ENCODE peak calls at places on chromosomes 6 and 20, in four cellular contexts. D is HepG2, O is K562, T is GM12878. L is an unnamed sample.

GRCh38 chr6:46411798-46412197 is 79.5 kb downstream of the RCAN2 start:
- DNase-seq in T (no peak), D (no peak), O (no peak), L (no peak)

GRCh38 chr6:138555294-138555988 is 56.1 kb upstream of the NHSL1 start:
- DNase-seq in O (no peak), T (peak), D (peak), L (no peak)

GRCh38 chr20:48831702-48832422 is 4.1 kb upstream of the PREX1 start:
- DNase-seq in T (no peak), D (no peak), O (peak), L (no peak)

GRCh38 chr6:63649269-63649668 is 13.7 kb downstream of the PHF3 start:
- DNase-seq in D (no peak), T (no peak), O (no peak), L (no peak)

GRCh38 chr20:45867811-45868176 is 10.4 kb downstream of the ZSWIM3 start:
- DNase-seq in D (no peak), T (no peak), O (no peak), L (no peak)

GRCh38 chr6:158631678-158632537 is 12.6 kb downstream of the DYNLT1 start:
- DNase-seq in T (no peak), O (peak), D (no peak), L (no peak)

GRCh38 chr6:161095916-161096315 is 104.3 kb downstream of the MAP3K4 start:
- DNase-seq in D (no peak), O (no peak), T (no peak), L (no peak)

GRCh38 chr20:5118220-5119142 is 1.3 kb downstream of the PCNA start:
- DNase-seq in O (no peak), T (no peak), D (no peak), L (no peak)

GRCh38 chr20:49186535-49187329 is 1.4 kb downstream of the STAU1 start:
- DNase-seq in O (peak), T (no peak), D (peak), L (peak)

GRCh38 chr6:12760911-12761310 is 44.3 kb downstream of the PHACTR1 start:
- DNase-seq in O (no peak), T (no peak), D (no peak), L (no peak)

GRCh38 chr6:147161253-147161973 is 42.8 kb upstream of the STXBP5 start:
- DNase-seq in O (no peak), D (no peak), T (no peak), L (no peak)

GRCh38 chr6:132520953-132521352 is 8.0 kb upstream of the STX7 start:
- DNase-seq in O (no peak), T (no peak), D (no peak), L (no peak)

GRCh38 chr6:99603421-99604160 is 3.0 kb upstream of the PRDM13 start:
- DNase-seq in D (no peak), T (no peak), O (peak), L (no peak)

GRCh38 chr6:157228421-157229218 is 94.7 kb downstream of the TMEM242 start:
- DNase-seq in D (no peak), O (peak), T (no peak), L (no peak)

GRCh38 chr20:57390604-57391438 is at the start of gene RBM38:
- DNase-seq in D (peak), T (no peak), O (peak), L (peak)

GRCh38 chr6:27591660-27592059 is 118.8 kb upstream of the ZNF184 start:
- DNase-seq in O (peak), T (no peak), D (peak), L (no peak)

GRCh38 chr6:168226832-168227434 is 92.6 kb downstream of the DACT2 start:
- DNase-seq in T (no peak), O (no peak), D (peak), L (no peak)

GRCh38 chr6:33619166-33619565 is 2.0 kb upstream of the ITPR3 start:
- DNase-seq in T (no peak), O (peak), D (no peak), L (no peak)

GRCh38 chr6:34514593-34515472 is 41.3 kb downstream of the SPDEF start:
- DNase-seq in O (peak), D (no peak), T (no peak), L (no peak)

GRCh38 chr20:57272883-57273282 is 6.4 kb upstream of the BMP7 start:
- DNase-seq in T (no peak), O (no peak), D (no peak), L (no peak)

GRCh38 chr20:53621482-53622246 is 28.0 kb upstream of the ZNF217 start:
- DNase-seq in T (peak), O (peak), D (peak), L (peak)

GRCh38 chr6:43778131-43778857 is 8.3 kb downstream of the VEGFA start:
- DNase-seq in T (no peak), D (no peak), O (no peak), L (no peak)

GRCh38 chr6:43774776-43775583 is 5.0 kb downstream of the VEGFA start:
- DNase-seq in D (peak), T (no peak), O (peak), L (peak)

GRCh38 chr6:43776115-43776798 is 6.2 kb downstream of the VEGFA start:
- DNase-seq in D (no peak), O (no peak), T (peak), L (no peak)

GRCh38 chr6:43778976-43779863 is 9.2 kb downstream of the VEGFA start:
- DNase-seq in O (no peak), T (no peak), D (no peak), L (no peak)

DNA sequence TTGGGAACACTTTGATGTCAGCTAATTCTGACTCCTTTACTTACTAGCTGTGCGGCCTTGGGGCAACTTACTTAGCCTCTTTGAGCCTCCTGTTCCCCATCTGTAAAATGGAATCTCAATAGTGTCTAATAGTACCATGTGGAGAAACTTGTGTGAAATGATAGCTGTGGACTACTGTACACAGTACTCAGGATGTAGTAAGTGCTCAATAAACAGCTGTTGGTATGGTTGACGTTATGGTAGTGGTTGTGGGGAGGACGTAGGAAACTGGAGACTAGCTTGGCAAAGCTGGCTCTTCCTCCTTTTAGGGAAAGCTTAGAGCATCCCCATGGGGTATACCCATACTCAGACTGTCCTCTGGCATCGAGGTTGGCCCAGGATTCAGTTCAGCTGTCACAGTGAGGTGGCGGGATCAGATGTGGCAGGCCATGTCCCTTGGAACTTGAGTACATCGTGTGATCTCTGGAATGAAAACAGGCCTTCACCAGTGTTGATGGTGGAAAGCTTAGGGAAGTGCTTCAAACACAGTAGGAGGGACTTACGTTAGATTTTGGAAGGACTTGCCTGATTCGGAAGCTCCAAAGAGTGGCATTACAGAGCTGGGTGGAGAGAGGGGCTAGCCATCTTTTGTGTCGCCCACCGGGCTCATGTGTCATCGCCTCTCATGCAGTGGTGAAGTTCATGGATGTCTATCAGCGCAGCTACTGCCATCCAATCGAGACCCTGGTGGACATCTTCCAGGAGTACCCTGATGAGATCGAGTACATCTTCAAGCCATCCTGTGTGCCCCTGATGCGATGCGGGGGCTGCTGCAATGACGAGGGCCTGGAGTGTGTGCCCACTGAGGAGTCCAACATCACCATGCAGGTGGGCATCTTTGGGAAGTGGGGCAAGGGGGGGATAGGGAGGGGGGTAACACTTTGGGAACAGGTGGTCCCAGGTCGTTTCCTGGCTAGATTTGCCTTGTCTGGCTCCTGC is 7.1 kb downstream of the VEGFA start:
- DNase-seq in T (no peak), D (no peak), O (no peak), L (no peak)
- TF ChIP-seq SP1 in T (no peak), D (no peak), O (peak), L (no peak)

GRCh38 chr6:87905101-87905517 is 142.5 kb upstream of the SPACA1 start:
- DNase-seq in D (no peak), T (peak), O (no peak), L (no peak)
- TF ChIP-seq BHLHE40 in D (no peak), T (peak), O (no peak), L (no peak)

GRCh38 chr20:54680439-54680838 is 205.0 kb downstream of the DOK5 start:
- DNase-seq in T (no peak), D (no peak), O (no peak), L (no peak)

GRCh38 chr20:54681869-54682268 is 206.5 kb downstream of the DOK5 start:
- DNase-seq in T (no peak), O (no peak), D (no peak), L (no peak)

GRCh38 chr20:54680872-54681297 is 205.5 kb downstream of the DOK5 start:
- DNase-seq in D (peak), O (peak), T (no peak), L (peak)
- TF ChIP-seq SP1 in D (no peak), O (no peak), T (no peak), L (no peak)

DNA sequence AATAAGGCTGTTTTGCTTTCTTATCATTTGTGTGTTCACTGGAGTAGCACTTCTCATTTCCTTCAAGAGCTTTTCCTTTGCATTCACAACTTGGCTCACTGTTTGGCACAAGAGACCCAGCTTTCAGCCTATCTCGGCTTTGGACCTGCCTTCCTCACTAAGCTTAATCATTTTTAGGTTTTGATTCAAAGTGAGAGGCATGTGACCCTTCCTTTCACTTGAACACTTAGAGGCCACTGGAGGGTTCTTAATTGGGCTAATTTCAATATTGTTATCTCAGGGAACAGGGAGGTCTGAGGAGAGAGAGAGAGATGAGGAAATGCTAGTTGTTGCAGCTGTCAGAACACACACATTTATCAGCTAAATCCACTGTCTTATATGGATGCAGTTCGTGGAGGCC is 82.9 kb upstream of the SCAF8 start:
- DNase-seq in D (no peak), O (no peak), T (no peak), L (no peak)
- TF ChIP-seq BHLHE40 in D (no peak), O (no peak), T (no peak), L (no peak)

GRCh38 chr6:74250161-74250560 is 554.2 kb downstream of the CD109 start:
- DNase-seq in O (no peak), D (no peak), T (no peak), L (no peak)

GRCh38 chr6:74249658-74250057 is 553.7 kb downstream of the CD109 start:
- DNase-seq in D (no peak), O (no peak), T (peak), L (no peak)

GRCh38 chr6:74253261-74253660 is 557.3 kb downstream of the CD109 start:
- DNase-seq in T (no peak), O (no peak), D (no peak), L (no peak)

DNA sequence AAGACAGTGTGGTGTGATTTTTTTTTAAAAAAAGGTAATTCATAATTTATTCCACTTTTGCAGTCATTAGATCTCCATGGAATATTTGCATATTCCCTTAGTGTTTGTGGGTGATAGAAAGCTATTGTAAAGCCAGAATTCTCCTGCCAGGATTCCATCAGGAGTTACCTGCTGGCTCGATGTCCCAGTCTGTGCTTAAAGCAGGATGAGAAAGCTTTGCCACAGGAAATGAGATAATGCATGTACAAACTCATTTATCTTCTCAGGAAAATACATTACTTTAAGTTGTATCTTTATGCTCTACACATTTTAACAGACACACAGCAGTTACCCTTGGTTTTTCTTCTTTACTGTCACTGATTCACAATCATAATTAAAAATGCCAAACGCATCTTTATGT is 553.0 kb downstream of the CD109 start:
- DNase-seq in T (no peak), O (no peak), D (no peak), L (no peak)
- TF ChIP-seq SP1 in T (no peak), O (no peak), D (no peak), L (no peak)

GRCh38 chr6:170533792-170534191 is 19.3 kb downstream of the PSMB1 start:
- DNase-seq in T (no peak), D (no peak), O (no peak), L (no peak)

GRCh38 chr6:170535002-170535401 is 18.1 kb downstream of the PSMB1 start:
- DNase-seq in O (no peak), T (no peak), D (no peak), L (no peak)

GRCh38 chr6:170537329-170537728 is 15.8 kb downstream of the PSMB1 start:
- DNase-seq in D (no peak), T (no peak), O (no peak), L (no peak)

GRCh38 chr6:170529839-170530520 is 23.1 kb downstream of the PSMB1 start:
- DNase-seq in O (peak), D (peak), T (peak), L (peak)

DNA sequence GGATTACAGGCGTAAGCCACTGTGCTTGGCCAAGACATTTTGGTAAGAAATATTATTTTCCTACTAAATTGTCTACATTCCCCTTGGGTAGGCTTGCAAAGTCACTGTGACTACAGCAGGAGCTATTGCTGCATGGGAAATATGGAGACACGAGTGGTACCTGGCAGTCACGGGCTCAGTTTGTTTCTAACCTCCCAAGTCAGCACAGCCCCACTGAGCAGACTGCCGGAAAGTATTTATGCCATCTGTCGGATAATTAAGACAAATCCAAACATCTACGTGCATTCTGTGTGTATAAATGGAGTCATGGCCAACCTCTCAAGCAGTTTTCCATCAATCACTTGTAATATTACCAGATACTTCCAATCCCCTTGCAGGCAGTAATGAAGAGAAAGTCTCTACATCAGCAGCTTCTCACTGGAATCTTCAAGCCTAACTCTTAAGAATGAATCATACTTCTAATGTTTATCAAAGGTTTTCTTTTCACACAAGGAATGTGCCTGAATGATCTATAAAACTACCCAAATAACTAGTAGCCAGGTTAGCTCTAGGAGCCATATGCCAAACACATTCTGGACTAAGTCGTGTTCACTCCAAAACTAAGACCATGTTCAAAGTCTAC is 20.1 kb downstream of the PSMB1 start:
- DNase-seq in T (no peak), D (no peak), O (no peak), L (no peak)
- TF ChIP-seq BHLHE40 in T (no peak), D (no peak), O (no peak), L (no peak)